ENCODE peak calls at places on chromosome 6, in six cellular contexts. V is stomach, B is fibroblast of lung, J is RWPE1, S is dorsolateral prefrontal cortex, C is HCT116. I is an unnamed sample.

GRCh38 chr6:170405311-170405975 is 98.9 kb downstream of the FAM120B start:
- DNase-seq in V (no peak), B (peak; percentile 100), J (peak; percentile 88), S (no peak), C (no peak), I (peak; percentile 98)

GRCh38 chr6:161443868-161444267 is 170.0 kb upstream of the AGPAT4 start:
- DNase-seq in V (no peak), B (peak; percentile 81), J (no peak), S (no peak), C (no peak), I (no peak)

GRCh38 chr6:31707701-31708100 is 1.0 kb downstream of the LY6G6F start:
- DNase-seq in V (no peak), B (no peak), J (no peak), S (no peak), C (no peak), I (no peak)

GRCh38 chr6:133983099-133983939 is 30.3 kb downstream of the TBPL1 start:
- DNase-seq in V (no peak), B (peak; percentile 76), J (no peak), S (no peak), C (no peak), I (peak; percentile 35)

GRCh38 chr6:2839195-2839981 is 2.3 kb downstream of the SERPINB1 start:
- DNase-seq in V (peak; percentile 48), B (peak; percentile 78), J (peak; percentile 69), S (no peak), C (peak; percentile 79), I (peak; percentile 49)

GRCh38 chr6:143449731-143450452 is 603 bp downstream of the ADAT2 start:
- DNase-seq in V (no peak), B (peak; percentile 38), J (peak; percentile 6), S (no peak), C (no peak), I (peak; percentile 45)

GRCh38 chr6:146860583-146860982 is 261.8 kb downstream of the ADGB start:
- DNase-seq in V (no peak), B (no peak), J (no peak), S (no peak), C (no peak), I (no peak)

GRCh38 chr6:5529733-5530132 is 268.4 kb downstream of the FARS2 start:
- DNase-seq in V (no peak), B (peak; percentile 30), J (no peak), S (no peak), C (no peak), I (no peak)

GRCh38 chr6:43368517-43369160 is 808 bp downstream of the ZNF318 start:
- DNase-seq in V (peak; percentile 37), B (peak; percentile 40), J (peak; percentile 51), S (peak; percentile 16), C (no peak), I (peak; percentile 22)

GRCh38 chr6:143027058-143027457 is 33.6 kb upstream of the AIG1 start:
- DNase-seq in V (peak; percentile 60), B (peak; percentile 22), J (no peak), S (no peak), C (peak; percentile 7), I (peak; percentile 31)

GRCh38 chr6:40936810-40937209 is 102.2 kb downstream of the UNC5CL start:
- DNase-seq in V (no peak), B (peak; percentile 96), J (peak; percentile 64), S (no peak), C (no peak), I (peak; percentile 76)

GRCh38 chr6:167140589-167141474 is 16.9 kb downstream of the GPR31 start:
- DNase-seq in V (no peak), B (no peak), J (no peak), S (no peak), C (no peak), I (no peak)

GRCh38 chr6:21263531-21264287 is 329.8 kb upstream of the SOX4 start:
- DNase-seq in V (no peak), B (peak; percentile 84), J (peak; percentile 88), S (peak; percentile 44), C (no peak), I (peak; percentile 41)

GRCh38 chr6:124463271-124463670 is 499.0 kb upstream of the RNF217 start:
- DNase-seq in V (no peak), B (no peak), J (no peak), S (no peak), C (no peak), I (no peak)

GRCh38 chr6:124466949-124467348 is 495.3 kb upstream of the RNF217 start:
- DNase-seq in V (no peak), B (peak; percentile 22), J (no peak), S (no peak), C (no peak), I (no peak)

GRCh38 chr6:124459268-124459667 is 503.0 kb upstream of the RNF217 start:
- DNase-seq in V (no peak), B (no peak), J (no peak), S (no peak), C (no peak), I (no peak)

DNA sequence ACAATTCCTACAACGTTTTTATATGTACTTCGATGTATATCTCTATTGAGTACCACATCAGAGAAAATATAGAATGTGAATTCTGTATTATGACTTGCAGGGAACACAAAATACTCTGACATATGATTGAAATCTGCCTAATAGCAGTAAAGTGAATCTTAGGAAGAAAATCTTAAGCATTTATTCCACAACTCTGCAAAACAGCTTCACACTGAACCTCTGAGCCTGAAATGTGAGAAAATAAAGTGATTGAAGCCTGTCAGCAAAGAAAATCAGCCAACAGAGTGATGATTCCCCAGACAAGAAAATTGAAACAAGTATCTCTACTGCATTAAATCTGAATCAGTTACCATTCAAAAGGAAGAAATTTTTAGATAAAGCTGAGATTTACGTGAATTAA is 499.5 kb upstream of the RNF217 start:
- DNase-seq in V (no peak), B (no peak), J (no peak), S (no peak), C (no peak), I (no peak)
- TF ChIP-seq CTCF in V (no peak), B (no peak), J (no peak), S (no peak), C (no peak), I (no peak)

GRCh38 chr6:117910549-117910948 is 3.5 kb downstream of the SLC35F1 start:
- DNase-seq in V (no peak), B (no peak), J (no peak), S (no peak), C (no peak), I (no peak)
- TF ChIP-seq CTCF in V (no peak), B (no peak), J (no peak), S (no peak), C (no peak), I (no peak)

DNA sequence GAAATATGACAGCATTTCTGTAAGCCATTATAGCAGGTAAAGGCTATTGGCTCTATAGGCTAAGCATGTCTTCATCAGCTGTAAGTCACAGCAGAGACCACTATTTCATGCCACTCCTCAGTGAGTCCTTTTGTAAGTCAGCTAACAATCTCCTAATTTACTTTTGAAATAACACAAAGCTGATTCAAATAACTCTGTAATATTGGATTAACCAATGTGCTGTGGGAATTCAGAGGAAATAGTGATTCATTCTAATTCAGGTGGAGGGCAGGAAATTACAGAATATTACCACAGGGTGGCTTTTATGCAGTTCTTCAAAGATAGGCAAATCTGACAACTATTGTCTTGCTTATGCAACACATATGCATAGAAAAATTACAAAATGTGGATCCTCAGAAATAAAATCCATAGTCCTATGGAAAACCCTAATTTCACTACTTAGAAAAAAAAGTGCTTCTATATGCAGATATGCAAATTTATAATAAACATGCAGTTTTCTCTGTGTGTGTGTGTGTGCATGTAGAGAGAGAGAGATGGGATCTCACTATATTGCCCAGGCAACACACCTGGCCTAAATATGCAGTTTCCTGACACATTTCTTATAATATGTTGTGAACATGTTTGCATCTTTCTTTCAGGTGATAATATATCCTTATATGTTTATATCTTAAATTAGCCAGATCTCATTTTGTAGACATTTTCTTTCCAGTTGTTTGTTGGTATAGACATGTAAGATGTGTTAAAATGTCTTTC is 4.8 kb upstream of the SMIM28 start:
- DNase-seq in V (no peak), B (peak; percentile 27), J (peak; percentile 36), S (no peak), C (no peak), I (peak; percentile 34)
- TF ChIP-seq CTCF in V (no peak), B (no peak), J (no peak), S (no peak), C (peak; percentile 4), I (peak; percentile 5)

GRCh38 chr6:144999127-144999526 is 714.0 kb downstream of the UTRN start:
- DNase-seq in V (no peak), B (no peak), J (no peak), S (no peak), C (no peak), I (no peak)
- TF ChIP-seq CTCF in V (no peak), B (peak; percentile 9), J (no peak), S (no peak), C (no peak), I (peak; percentile 12)